ENCODE peak calls at places on chromosomes 5 and 9, in seven cellular contexts. U is heart left ventricle, S is K562, T is upper lobe of left lung, P is tibial nerve, C is GM12878, G is HCT116. I is an unnamed sample.

GRCh38 chr5:142876817-142877216 is 106.6 kb downstream of the ARHGAP26 start:
- DNase-seq in U (no peak), S (no peak), T (no peak), P (no peak), C (no peak), G (no peak), I (no peak)

GRCh38 chr9:128155736-128156500 is 4.1 kb upstream of the BBLN start:
- DNase-seq in U (no peak), S (no peak), T (no peak), P (no peak), C (no peak), G (no peak), I (no peak)

GRCh38 chr9:109918359-109919163 is 138.6 kb downstream of the PALM2AKAP2 start:
- DNase-seq in U (no peak), S (no peak), T (no peak), P (no peak), C (peak), G (no peak), I (peak)

GRCh38 chr9:23772384-23772783 is 53.7 kb downstream of the ELAVL2 start:
- DNase-seq in U (no peak), S (no peak), T (no peak), P (no peak), C (no peak), G (no peak), I (no peak)

GRCh38 chr5:168947212-168947868 is 353.6 kb downstream of the SLIT3 start:
- DNase-seq in U (peak), S (peak), T (peak), P (peak), C (no peak), G (no peak), I (no peak)

GRCh38 chr5:135186662-135187522 is 152.9 kb upstream of the PITX1 start:
- DNase-seq in U (no peak), S (peak), T (no peak), P (no peak), C (no peak), G (no peak), I (no peak)

GRCh38 chr5:142492781-142493281 is 168.0 kb upstream of the SPRY4 start:
- DNase-seq in U (no peak), S (no peak), T (no peak), P (peak), C (no peak), G (no peak), I (no peak)

GRCh38 chr9:91246842-91247241 is 114.9 kb downstream of the AUH start:
- DNase-seq in U (no peak), S (no peak), T (no peak), P (no peak), C (no peak), G (no peak), I (no peak)

GRCh38 chr9:91407580-91408275 is 15.9 kb downstream of the NFIL3 start:
- DNase-seq in U (no peak), S (no peak), T (no peak), P (no peak), C (no peak), G (no peak), I (peak)

GRCh38 chr5:17024686-17025180 is 88.6 kb upstream of the MYO10 start:
- DNase-seq in U (no peak), S (no peak), T (no peak), P (no peak), C (no peak), G (no peak), I (no peak)

GRCh38 chr5:131264453-131265200 is 774 bp downstream of the CDC42SE2 start:
- DNase-seq in U (no peak), S (peak), T (peak), P (no peak), C (no peak), G (no peak), I (peak)

GRCh38 chr9:104795857-104796256 is 31.9 kb downstream of the NIPSNAP3B start:
- DNase-seq in U (no peak), S (no peak), T (no peak), P (no peak), C (no peak), G (no peak), I (no peak)

GRCh38 chr5:143449772-143450171 is 46.3 kb upstream of the NR3C1 start:
- DNase-seq in U (no peak), S (no peak), T (no peak), P (no peak), C (no peak), G (no peak), I (no peak)

GRCh38 chr5:11046160-11046559 is 285.1 kb upstream of the DAP start:
- DNase-seq in U (no peak), S (no peak), T (no peak), P (no peak), C (no peak), G (no peak), I (no peak)

GRCh38 chr5:11047625-11048024 is 286.6 kb upstream of the DAP start:
- DNase-seq in U (no peak), S (no peak), T (no peak), P (no peak), C (no peak), G (no peak), I (no peak)

GRCh38 chr5:11050596-11051304 is 289.7 kb upstream of the DAP start:
- DNase-seq in U (no peak), S (no peak), T (no peak), P (no peak), C (no peak), G (no peak), I (no peak)

GRCh38 chr5:11047051-11047450 is 286.0 kb upstream of the DAP start:
- DNase-seq in U (no peak), S (no peak), T (no peak), P (no peak), C (no peak), G (no peak), I (no peak)

DNA sequence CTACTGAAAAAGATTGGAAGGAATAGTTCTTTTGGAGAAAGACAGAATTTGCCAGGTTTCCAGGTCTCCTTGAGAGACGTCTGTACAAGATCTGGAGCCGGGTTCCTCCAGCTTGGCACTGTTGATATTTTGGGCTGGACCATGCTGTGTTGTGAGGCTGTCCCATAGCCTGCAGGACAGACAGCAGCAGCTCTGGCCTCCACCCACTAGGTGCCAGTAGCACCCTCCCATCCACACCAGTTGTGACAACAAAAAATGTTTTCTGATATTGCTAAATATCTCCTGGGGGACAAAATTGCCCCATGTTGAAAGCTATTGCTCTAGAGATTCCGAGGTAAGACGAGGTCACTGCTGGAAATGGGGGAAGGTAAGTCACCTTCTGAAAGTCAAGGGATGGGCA is 287.7 kb upstream of the DAP start:
- DNase-seq in U (no peak), S (no peak), T (no peak), P (no peak), C (no peak), G (no peak), I (no peak)
- TF ChIP-seq CTCF in U (no peak), S (peak), T (no peak), P (no peak), C (peak), G (peak), I (no peak)

GRCh38 chr9:33223696-33224095 is 16.3 kb upstream of the SPINK4 start:
- DNase-seq in U (no peak), S (no peak), T (no peak), P (no peak), C (no peak), G (no peak), I (no peak)

GRCh38 chr9:33222031-33222430 is 17.9 kb upstream of the SPINK4 start:
- DNase-seq in U (no peak), S (no peak), T (no peak), P (no peak), C (no peak), G (no peak), I (no peak)

GRCh38 chr9:33220681-33221567 is 19.0 kb upstream of the SPINK4 start:
- DNase-seq in U (peak), S (no peak), T (peak), P (no peak), C (no peak), G (no peak), I (no peak)

GRCh38 chr9:33225319-33226152 is 14.4 kb upstream of the SPINK4 start:
- DNase-seq in U (peak), S (peak), T (no peak), P (peak), C (peak), G (peak), I (peak)

GRCh38 chr9:33221568-33221884 is 18.4 kb upstream of the SPINK4 start:
- DNase-seq in U (no peak), S (no peak), T (no peak), P (no peak), C (no peak), G (no peak), I (no peak)
- H3K27ac ChIP-seq in U (no peak), S (no peak), T (no peak), P (no peak), C (no peak), G (no peak), I (no peak)

GRCh38 chr9:130028493-130029222 is 14.3 kb downstream of the FNBP1 start:
- DNase-seq in U (no peak), S (no peak), T (no peak), P (no peak), C (no peak), G (no peak), I (no peak)
- TF ChIP-seq POLR2A in U (no peak), S (no peak), T (no peak), P (no peak), C (peak), G (no peak), I (no peak)

GRCh38 chr5:10779592-10779991 is 18.6 kb upstream of the DAP start:
- DNase-seq in U (no peak), S (no peak), T (peak), P (no peak), C (no peak), G (no peak), I (no peak)

GRCh38 chr5:10775646-10776045 is 14.6 kb upstream of the DAP start:
- DNase-seq in U (no peak), S (no peak), T (no peak), P (no peak), C (no peak), G (no peak), I (no peak)
- TF ChIP-seq CTCF in U (no peak), S (peak), T (no peak), P (no peak), C (peak), G (peak), I (no peak)

GRCh38 chr5:139131062-139131856 is 66.9 kb downstream of the SIL1 start:
- DNase-seq in U (peak), S (no peak), T (no peak), P (peak), C (no peak), G (no peak), I (peak)
- H3K27ac ChIP-seq in U (peak), S (no peak), T (peak), P (peak), C (no peak), G (no peak), I (peak)

GRCh38 chr9:95017062-95017461 is 290.6 kb downstream of the AOPEP start:
- DNase-seq in U (no peak), S (no peak), T (no peak), P (no peak), C (no peak), G (no peak), I (no peak)

GRCh38 chr9:95012902-95013301 is 286.4 kb downstream of the AOPEP start:
- DNase-seq in U (no peak), S (no peak), T (no peak), P (no peak), C (no peak), G (no peak), I (no peak)

GRCh38 chr9:95014917-95015316 is 288.4 kb downstream of the AOPEP start:
- DNase-seq in U (no peak), S (no peak), T (no peak), P (no peak), C (no peak), G (no peak), I (no peak)

GRCh38 chr9:95017661-95018060 is 291.2 kb downstream of the AOPEP start:
- DNase-seq in U (no peak), S (no peak), T (no peak), P (no peak), C (no peak), G (no peak), I (no peak)

DNA sequence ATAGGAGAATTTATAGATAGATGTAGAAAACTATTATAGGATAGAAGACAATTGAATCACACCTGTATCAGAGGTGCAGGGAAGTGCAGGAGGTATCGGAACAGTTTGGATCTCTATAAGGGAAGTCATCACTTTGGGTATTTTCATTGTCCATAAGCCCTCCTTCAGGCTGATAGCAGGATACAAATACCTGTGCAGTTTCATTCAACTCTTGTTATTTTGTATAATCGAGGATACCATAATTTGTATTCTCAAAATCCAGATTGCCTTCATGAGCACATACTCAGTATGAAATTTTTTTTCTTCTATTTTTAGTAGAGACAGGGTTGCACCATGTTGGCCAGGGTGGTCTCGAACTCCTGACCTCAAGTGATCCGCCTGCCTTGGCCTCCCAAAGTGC is 289.1 kb downstream of the AOPEP start:
- DNase-seq in U (no peak), S (no peak), T (no peak), P (no peak), C (no peak), G (no peak), I (no peak)
- TF ChIP-seq POLR2A in U (no peak), S (no peak), T (no peak), P (no peak), C (no peak), G (no peak), I (no peak)

GRCh38 chr5:150512368-150512747 is 4.4 kb downstream of the NDST1 start:
- DNase-seq in U (no peak), S (no peak), T (no peak), P (peak), C (no peak), G (no peak), I (peak)

GRCh38 chr5:150514708-150515211 is 6.8 kb downstream of the NDST1 start:
- DNase-seq in U (no peak), S (no peak), T (no peak), P (no peak), C (no peak), G (no peak), I (no peak)

GRCh38 chr5:150515446-150515845 is 7.5 kb downstream of the NDST1 start:
- DNase-seq in U (no peak), S (no peak), T (no peak), P (peak), C (no peak), G (no peak), I (no peak)

GRCh38 chr5:150511641-150512367 is 3.9 kb downstream of the NDST1 start:
- DNase-seq in U (no peak), S (peak), T (peak), P (no peak), C (no peak), G (no peak), I (no peak)

DNA sequence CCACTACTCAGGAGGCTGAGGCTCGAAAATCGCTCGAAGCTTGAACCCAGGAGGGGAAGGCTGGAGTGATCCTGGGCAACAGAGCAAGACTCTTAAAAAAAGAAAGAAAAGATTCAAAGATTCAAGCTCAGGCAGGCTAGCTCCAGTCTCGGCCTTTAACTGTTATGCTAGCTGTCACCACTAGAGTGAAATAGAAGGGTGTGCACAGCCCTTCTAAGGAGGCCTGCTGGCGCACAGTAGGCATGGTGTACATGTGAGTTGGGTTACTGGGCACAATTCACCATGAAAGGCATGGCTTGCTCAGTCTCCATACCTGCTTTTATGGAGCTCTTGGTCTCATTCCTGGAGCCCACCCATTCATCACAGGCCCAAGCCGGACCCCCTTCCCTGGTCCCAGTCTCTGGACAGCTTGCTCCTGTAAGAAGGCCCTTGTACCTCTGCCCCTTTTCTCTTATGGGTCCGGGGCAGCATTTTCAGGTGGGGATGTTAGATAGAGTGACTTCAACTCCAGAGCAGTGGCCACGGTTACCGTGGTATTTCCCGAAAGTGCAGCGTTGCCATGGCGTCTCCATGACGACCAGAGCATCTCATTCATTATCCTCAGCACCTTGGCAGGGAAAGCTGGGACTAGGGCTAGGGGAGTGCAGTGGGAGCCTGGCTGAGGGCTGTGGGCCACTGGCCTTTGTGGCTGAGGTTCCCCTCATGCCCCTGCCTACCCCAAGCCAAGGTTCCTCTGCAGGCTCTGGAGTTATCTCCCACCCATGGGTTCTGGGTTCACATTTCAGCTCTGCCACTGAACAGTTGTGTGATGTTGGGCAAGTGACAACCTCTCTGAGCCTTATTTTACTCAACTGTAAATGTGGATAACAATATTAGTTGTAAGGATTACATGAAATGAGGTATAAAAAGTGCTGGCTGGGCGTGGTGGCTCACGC is 5.7 kb downstream of the NDST1 start:
- DNase-seq in U (no peak), S (peak), T (no peak), P (no peak), C (no peak), G (no peak), I (no peak)
- TF ChIP-seq CTCF in U (no peak), S (peak), T (no peak), P (no peak), C (peak), G (peak), I (no peak)

I was measured in gastrocnemius medialis.